ENCODE peak calls at places on chromosome 6, in nine cellular contexts. Z is activated naive CD4-positive, alpha-beta T cell treated with anti-CD3 and anti-CD28 coated beads, Interleukin-2, amount 10 ng/mL, durations not matched to agents 7 days and 5 days; E is endothelial cell of umbilical vein; G is mucosa of gallbladder; K is dermis blood vessel endothelial cell; M is suprapubic skin; A is HTR-8/SVneo; W is right cardiac atrium; S is head of caudate nucleus. Q is an unnamed sample.
A peak's percentile ranks its signal among the peaks of the same experiment; 100 is the strongest.

GRCh38 chr6:47318236-47318974 is 8.7 kb upstream of the TNFRSF21 start:
- DNase-seq in S (no peak), Z (no peak), M (no peak), G (no peak), E (no peak), A (no peak), K (no peak), W (no peak), Q (no peak)

GRCh38 chr6:167750956-167751358 is 75.8 kb upstream of the AFDN start:
- DNase-seq in E (no peak), G (peak; percentile 92), K (no peak), S (no peak), W (peak; percentile 89), Z (no peak), M (peak; percentile 79), A (no peak), Q (peak; percentile 84)

GRCh38 chr6:128882991-128883571 is at the start of gene LAMA2:
- DNase-seq in S (peak; percentile 85), Z (no peak), G (peak; percentile 58), W (peak; percentile 97), K (peak; percentile 53), A (no peak), M (peak; percentile 86), E (peak; percentile 38), Q (peak; percentile 94)

GRCh38 chr6:116408476-116408875 is 37.7 kb downstream of the DSE start:
- DNase-seq in A (no peak), G (no peak), Z (no peak), K (no peak), W (no peak), E (no peak), M (no peak), S (no peak), Q (no peak)

GRCh38 chr6:14816106-14816864 is 429.6 kb upstream of the JARID2 start:
- DNase-seq in W (no peak), A (no peak), K (no peak), G (no peak), M (no peak), E (no peak), Z (no peak), S (no peak), Q (no peak)

GRCh38 chr6:10618409-10618808 is 76.0 kb downstream of the C6orf52 start:
- DNase-seq in A (no peak), K (no peak), W (no peak), E (no peak), Z (no peak), M (no peak), S (no peak), G (no peak), Q (no peak)

GRCh38 chr6:82331031-82331773 is 32.4 kb upstream of the TPBG start:
- DNase-seq in Z (no peak), A (peak; percentile 17), S (no peak), E (no peak), K (no peak), M (no peak), W (no peak), G (no peak), Q (no peak)

GRCh38 chr6:168367285-168367720 is 47.7 kb upstream of the DACT2 start:
- DNase-seq in M (peak; percentile 49), E (no peak), S (no peak), A (no peak), K (no peak), Z (no peak), G (no peak), W (no peak), Q (peak; percentile 29)

GRCh38 chr6:16505711-16506362 is 255.4 kb downstream of the ATXN1 start:
- DNase-seq in K (no peak), G (no peak), W (no peak), Z (no peak), M (no peak), E (peak; percentile 16), A (no peak), S (peak; percentile 49), Q (no peak)

GRCh38 chr6:12348530-12349511 is 58.7 kb downstream of the EDN1 start:
- DNase-seq in A (peak; percentile 87), G (no peak), S (no peak), K (peak; percentile 60), E (peak; percentile 61), W (no peak), M (no peak), Z (no peak), Q (no peak)

GRCh38 chr6:39859025-39859424 is 66.8 kb downstream of the DAAM2 start:
- DNase-seq in E (no peak), Z (no peak), S (no peak), K (no peak), W (no peak), A (no peak), M (no peak), G (no peak), Q (no peak)

GRCh38 chr6:19157496-19157895 is 679.7 kb upstream of the ID4 start:
- DNase-seq in S (no peak), K (no peak), G (no peak), A (no peak), Z (no peak), W (no peak), M (no peak), E (no peak), Q (no peak)

GRCh38 chr6:33298773-33299236 is at the start of gene RGL2:
- DNase-seq in A (no peak), M (peak; percentile 93), W (peak; percentile 95), K (peak; percentile 66), G (peak; percentile 78), S (peak; percentile 84), Z (peak; percentile 84), E (no peak), Q (peak; percentile 91)

GRCh38 chr6:146388736-146389364 is 154.8 kb upstream of the RAB32 start:
- DNase-seq in A (no peak), E (no peak), W (no peak), S (peak; percentile 3), G (no peak), Z (no peak), K (no peak), M (no peak), Q (no peak)

Q was measured in left ventricle myocardium superior.